ENCODE peak calls at places on chromosomes 5 and 9, in five cellular contexts. E is testis, A is fibroblast of the aortic adventitia, O is psoas muscle, M is PC-9. J is an unnamed sample.

GRCh38 chr5:115050860-115051259 is 118.8 kb downstream of the TRIM36 start:
- DNase-seq in E (no peak), O (no peak), A (peak), M (no peak), J (no peak)

GRCh38 chr5:72110401-72111013 is 3.2 kb downstream of the MAP1B start:
- DNase-seq in E (peak), O (peak), M (no peak), A (no peak), J (no peak)

GRCh38 chr9:118882674-118883073 is 486.6 kb downstream of the BRINP1 start:
- DNase-seq in A (no peak), M (no peak), E (no peak), O (no peak), J (no peak)

GRCh38 chr5:141641634-141642278 is 5.0 kb downstream of the RELL2 start:
- DNase-seq in A (peak), M (peak), O (no peak), E (no peak), J (no peak)

GRCh38 chr9:80285325-80285724 is 713.6 kb downstream of the TLE4 start:
- DNase-seq in A (no peak), O (no peak), M (no peak), E (peak), J (no peak)

GRCh38 chr9:727767-728166 is 113.7 kb upstream of the DMRT1 start:
- DNase-seq in E (no peak), O (no peak), M (peak), A (no peak), J (no peak)

GRCh38 chr9:90023861-90024260 is 419.0 kb downstream of the GADD45G start:
- DNase-seq in O (no peak), M (no peak), A (no peak), E (no peak), J (no peak)

GRCh38 chr5:109455598-109456096 is 45.9 kb upstream of the PJA2 start:
- DNase-seq in E (peak), M (peak), A (peak), O (no peak), J (peak)

GRCh38 chr5:79081779-79082178 is 12.2 kb downstream of the BHMT2 start:
- DNase-seq in O (no peak), E (no peak), M (no peak), A (no peak), J (no peak)

GRCh38 chr9:129781991-129782390 is 21.0 kb upstream of the TOR1B start:
- DNase-seq in A (peak), O (no peak), E (no peak), M (no peak), J (no peak)

GRCh38 chr9:136724772-136725171 is 12.4 kb downstream of the DIPK1B start:
- DNase-seq in M (no peak), O (no peak), A (no peak), E (no peak), J (no peak)

GRCh38 chr5:158709279-158709678 is 390.4 kb downstream of the EBF1 start:
- DNase-seq in M (no peak), A (no peak), O (no peak), E (no peak), J (no peak)

GRCh38 chr9:79672236-79672635 is 100.5 kb downstream of the TLE4 start:
- DNase-seq in M (no peak), O (no peak), A (no peak), E (no peak), J (no peak)

GRCh38 chr5:42988568-42988967 is 51.6 kb downstream of the ANXA2R start:
- DNase-seq in A (no peak), O (no peak), M (no peak), E (no peak), J (no peak)

GRCh38 chr5:151427258-151427657 is 20.1 kb upstream of the SLC36A1 start:
- DNase-seq in M (no peak), O (no peak), A (no peak), E (no peak), J (peak)

GRCh38 chr5:167985373-167985772 is 306.1 kb upstream of the WWC1 start:
- DNase-seq in E (no peak), M (no peak), O (no peak), A (no peak), J (no peak)

GRCh38 chr9:20646656-20647055 is 24.4 kb upstream of the MLLT3 start:
- DNase-seq in O (no peak), E (no peak), A (no peak), M (no peak), J (no peak)

GRCh38 chr5:72658767-72659540 is 151.7 kb upstream of the ZNF366 start:
- DNase-seq in M (no peak), A (peak), E (no peak), O (no peak), J (no peak)

GRCh38 chr9:73152445-73152844 is 780 bp downstream of the ANXA1 start:
- DNase-seq in M (no peak), O (no peak), A (peak), E (no peak), J (no peak)

GRCh38 chr9:69012690-69013403 is 1.1 kb downstream of the PRKACG start:
- DNase-seq in E (no peak), O (no peak), A (no peak), M (no peak), J (peak)

GRCh38 chr5:37665272-37665671 is 174.6 kb downstream of the GDNF start:
- DNase-seq in E (no peak), A (no peak), M (no peak), O (no peak), J (no peak)

GRCh38 chr9:118782790-118783463 is 586.3 kb downstream of the BRINP1 start:
- DNase-seq in A (no peak), O (no peak), M (no peak), E (no peak), J (no peak)

GRCh38 chr9:109117856-109118801 is 1.6 kb downstream of the TMEM245 start:
- DNase-seq in M (peak), A (peak), E (peak), O (peak), J (no peak)

GRCh38 chr9:129932303-129933151 is 97.3 kb downstream of the USP20 start:
- DNase-seq in A (peak), M (no peak), E (no peak), O (no peak), J (peak)

GRCh38 chr9:126690431-126691051 is 76.8 kb downstream of the LMX1B start:
- DNase-seq in M (no peak), O (peak), E (peak), A (no peak), J (peak)

GRCh38 chr9:92612292-92612691 is 57.6 kb downstream of the IPPK start:
- DNase-seq in M (no peak), A (no peak), O (no peak), E (no peak), J (no peak)

GRCh38 chr9:92612816-92613215 is 57.1 kb downstream of the IPPK start:
- DNase-seq in A (no peak), E (no peak), M (no peak), O (no peak), J (no peak)

GRCh38 chr9:92610470-92611420 is 59.2 kb downstream of the IPPK start:
- DNase-seq in E (no peak), O (peak), M (no peak), A (no peak), J (no peak)

GRCh38 chr9:92613268-92614122 is 56.4 kb downstream of the IPPK start:
- DNase-seq in M (no peak), A (no peak), O (no peak), E (no peak), J (no peak)

GRCh38 chr9:92611621-92612275 is 58.2 kb downstream of the IPPK start:
- DNase-seq in O (no peak), E (no peak), A (no peak), M (no peak), J (no peak)
- H3K4me3 ChIP-seq in O (no peak), E (no peak), A (no peak), M (no peak), J (no peak)

DNA sequence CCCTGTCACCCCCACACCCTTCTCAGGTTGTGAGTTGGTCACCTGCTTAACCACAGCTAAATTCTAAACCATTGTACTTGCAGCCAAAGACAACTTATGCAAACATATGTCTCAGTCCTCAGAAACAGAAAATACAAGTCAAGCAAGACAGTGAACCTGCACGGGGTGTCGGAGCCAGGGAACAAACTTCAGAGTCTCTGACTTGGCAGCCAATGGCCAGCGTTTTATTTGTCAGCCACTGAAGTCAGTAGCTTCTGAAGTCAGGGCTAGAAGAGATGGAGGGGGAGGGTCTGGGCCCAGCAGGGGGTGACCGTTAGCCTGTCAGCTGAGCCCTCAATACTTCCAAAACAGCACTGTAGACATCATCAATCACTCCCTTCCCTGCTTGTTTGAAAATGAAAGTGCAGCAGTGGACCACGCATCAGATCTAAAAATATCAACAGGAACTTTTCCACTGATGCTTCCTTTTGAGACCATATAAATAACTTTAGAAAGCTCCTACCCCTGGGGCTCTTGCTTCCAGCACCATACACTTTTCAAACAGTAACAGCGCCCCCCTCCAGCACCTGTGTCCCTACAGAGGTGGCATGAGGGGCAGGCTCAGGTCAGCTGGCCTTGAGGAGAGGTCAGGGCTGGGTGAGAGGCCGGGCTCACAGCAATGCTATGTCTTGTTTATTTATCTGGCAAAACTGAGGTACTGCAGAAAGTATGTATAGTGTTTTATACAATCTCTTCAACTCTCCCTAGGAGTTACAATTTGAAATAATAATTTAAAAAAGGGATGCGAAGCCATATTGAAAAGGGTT is 142.5 kb downstream of the ACER2 start:
- DNase-seq in M (no peak), O (no peak), A (peak), E (no peak), J (no peak)
- TF ChIP-seq CTCF in M (no peak), O (no peak), A (no peak), E (no peak), J (no peak)

GRCh38 chr5:58357799-58358198 is 102.1 kb downstream of the PLK2 start:
- DNase-seq in O (no peak), M (no peak), E (no peak), A (no peak), J (no peak)
- H3K4me3 ChIP-seq in O (no peak), M (no peak), E (no peak), A (no peak), J (no peak)

GRCh38 chr9:15354713-15355112 is 47.7 kb upstream of the TTC39B start:
- DNase-seq in M (no peak), E (no peak), O (no peak), A (no peak), J (no peak)
- TF ChIP-seq CTCF in M (no peak), E (no peak), O (no peak), A (no peak), J (no peak)

GRCh38 chr9:34590376-34591090 is 1.0 kb upstream of the CNTFR start:
- DNase-seq in E (no peak), A (no peak), M (no peak), O (peak), J (peak)
- H3K4me3 ChIP-seq in E (peak), A (no peak), M (no peak), O (peak), J (no peak)

DNA sequence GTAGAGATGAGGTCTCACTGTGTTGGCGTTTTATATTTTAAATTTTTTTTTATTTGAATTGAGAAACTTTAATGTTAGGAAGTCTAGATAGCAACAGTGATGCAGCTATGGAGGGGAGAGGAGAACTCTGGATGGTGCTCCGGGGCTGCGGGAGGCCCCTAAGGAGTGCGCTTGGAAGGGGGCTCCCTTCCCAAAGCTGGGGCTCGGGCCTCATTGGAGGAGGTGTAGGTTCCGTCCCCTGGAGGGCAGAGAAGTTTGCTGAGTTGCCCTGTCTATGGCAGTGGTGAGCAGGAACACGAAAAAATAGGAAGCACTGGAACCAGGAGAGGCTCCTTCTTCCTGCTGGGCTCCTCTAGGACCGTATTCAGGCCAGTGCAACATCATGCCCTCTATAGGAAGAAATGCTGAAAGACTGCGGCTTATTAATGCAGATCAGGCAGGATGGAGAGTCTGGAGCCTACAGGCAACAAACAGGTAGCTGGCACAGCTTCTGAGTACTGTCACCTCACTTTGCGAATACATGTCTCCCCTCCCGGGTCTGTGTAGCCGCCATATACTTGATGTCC is 16.1 kb downstream of the AHRR start:
- DNase-seq in E (peak), A (peak), O (no peak), M (no peak), J (no peak)
- TF ChIP-seq CTCF in E (no peak), A (peak), O (no peak), M (peak), J (peak)

GRCh38 chr5:125325488-125325887 is 579.0 kb upstream of the ZNF608 start:
- DNase-seq in O (no peak), A (no peak), M (no peak), E (no peak), J (no peak)
- H3K4me3 ChIP-seq in O (no peak), A (no peak), M (no peak), E (no peak), J (no peak)